ENCODE peak calls at places on chromosome 10, in nine cellular contexts. One of them, this sample, is unnamed.
A peak's percentile ranks its signal among the peaks of the same experiment; 100 is the strongest.

GRCh38 chr10:129095980-129096339 is 371.1 kb upstream of the MGMT start:
- DNase-seq in DND-41: no peak
- DNase-seq in prostate gland: no peak
- DNase-seq in stomach: no peak
- DNase-seq in RPMI8226: no peak
- DNase-seq in PC-9: no peak
- DNase-seq in germinal center: no peak
- DNase-seq in small intestine: no peak
- DNase-seq in NCI-H2029: no peak
- DNase-seq in this sample: no peak

GRCh38 chr10:81534991-81535390 is 340.0 kb upstream of the NRG3 start:
- DNase-seq in RPMI8226: no peak
- DNase-seq in NCI-H2029: no peak
- DNase-seq in prostate gland: no peak
- DNase-seq in PC-9: no peak
- DNase-seq in DND-41: no peak
- DNase-seq in small intestine: no peak
- DNase-seq in germinal center: no peak
- DNase-seq in stomach: no peak
- DNase-seq in this sample: no peak

GRCh38 chr10:79162022-79162421 is 93.3 kb downstream of the ZMIZ1 start:
- DNase-seq in NCI-H2029: no peak
- DNase-seq in RPMI8226: no peak
- DNase-seq in prostate gland: no peak
- DNase-seq in stomach: no peak
- DNase-seq in small intestine: no peak
- DNase-seq in DND-41: no peak
- DNase-seq in PC-9: no peak
- DNase-seq in germinal center: no peak
- DNase-seq in this sample: no peak

GRCh38 chr10:25858076-25858475 is 76.0 kb upstream of the MYO3A start:
- DNase-seq in PC-9: no peak
- DNase-seq in stomach: no peak
- DNase-seq in prostate gland: no peak
- DNase-seq in germinal center: no peak
- DNase-seq in DND-41: no peak
- DNase-seq in NCI-H2029: no peak
- DNase-seq in small intestine: no peak
- DNase-seq in RPMI8226: no peak
- DNase-seq in this sample: no peak

GRCh38 chr10:32028710-32029109 is 27.5 kb downstream of the KIF5B start:
- DNase-seq in RPMI8226: no peak
- DNase-seq in small intestine: no peak
- DNase-seq in prostate gland: no peak
- DNase-seq in germinal center: no peak
- DNase-seq in DND-41: no peak
- DNase-seq in NCI-H2029: no peak
- DNase-seq in stomach: no peak
- DNase-seq in PC-9: no peak
- DNase-seq in this sample: no peak

GRCh38 chr10:88880287-88881094 is 446 bp downstream of the STAMBPL1 start:
- DNase-seq in prostate gland: peak; percentile 55
- DNase-seq in small intestine: peak; percentile 82
- DNase-seq in PC-9: peak; percentile 70
- DNase-seq in DND-41: peak; percentile 66
- DNase-seq in germinal center: peak; percentile 75
- DNase-seq in NCI-H2029: peak; percentile 62
- DNase-seq in stomach: peak; percentile 86
- DNase-seq in RPMI8226: peak; percentile 83
- DNase-seq in this sample: no peak

GRCh38 chr10:87659571-87660483 is at the start of gene PAPSS2:
- DNase-seq in PC-9: peak; percentile 36
- DNase-seq in small intestine: peak; percentile 58
- DNase-seq in germinal center: peak; percentile 42
- DNase-seq in RPMI8226: no peak
- DNase-seq in prostate gland: peak; percentile 5
- DNase-seq in DND-41: no peak
- DNase-seq in stomach: peak; percentile 53
- DNase-seq in NCI-H2029: no peak
- DNase-seq in this sample: no peak

GRCh38 chr10:52465202-52465601 is 151.1 kb downstream of the DKK1 start:
- DNase-seq in small intestine: no peak
- DNase-seq in DND-41: no peak
- DNase-seq in germinal center: no peak
- DNase-seq in stomach: no peak
- DNase-seq in PC-9: no peak
- DNase-seq in NCI-H2029: no peak
- DNase-seq in prostate gland: no peak
- DNase-seq in RPMI8226: peak; percentile 8
- DNase-seq in this sample: no peak

GRCh38 chr10:6591668-6592067 is 11.6 kb upstream of the PRKCQ start:
- DNase-seq in NCI-H2029: no peak
- DNase-seq in RPMI8226: no peak
- DNase-seq in stomach: no peak
- DNase-seq in PC-9: no peak
- DNase-seq in prostate gland: no peak
- DNase-seq in DND-41: no peak
- DNase-seq in germinal center: no peak
- DNase-seq in small intestine: no peak
- DNase-seq in this sample: no peak